ENCODE peak calls at places on chromosomes 6 and 20, in five cellular contexts. X, O, M, S and N are unnamed samples.

GRCh38 chr6:139003751-139004150 is 15.7 kb upstream of the REPS1 start:
- DNase-seq in X (no peak), O (no peak), M (no peak), S (no peak), N (no peak)

GRCh38 chr6:170510631-170511030 is 42.5 kb downstream of the PSMB1 start:
- DNase-seq in X (no peak), O (no peak), M (no peak), S (no peak), N (no peak)

GRCh38 chr6:15536201-15536955 is 126.5 kb downstream of the DTNBP1 start:
- DNase-seq in X (no peak), O (no peak), M (no peak), S (peak; percentile 31), N (no peak)

GRCh38 chr20:1474325-1474724 is 7.7 kb upstream of the NSFL1C start:
- DNase-seq in X (no peak), O (no peak), M (no peak), S (no peak), N (no peak)

GRCh38 chr6:63269470-63269869 is 50.3 kb downstream of the LGSN start:
- DNase-seq in X (peak; percentile 62), O (no peak), M (no peak), S (no peak), N (no peak)

GRCh38 chr6:157226761-157227160 is 96.6 kb downstream of the TMEM242 start:
- DNase-seq in X (no peak), O (no peak), M (no peak), S (peak; percentile 45), N (no peak)

GRCh38 chr6:8079116-8079515 is 14.9 kb upstream of the BLOC1S5 start:
- DNase-seq in X (no peak), O (no peak), M (no peak), S (no peak), N (no peak)

GRCh38 chr20:35093245-35093884 is 758 bp upstream of the TRPC4AP start:
- DNase-seq in X (no peak), O (no peak), M (peak; percentile 85), S (no peak), N (peak; percentile 82)

GRCh38 chr6:154548130-154548830 is 37.8 kb upstream of the CNKSR3 start:
- DNase-seq in X (no peak), O (no peak), M (peak; percentile 43), S (no peak), N (peak; percentile 45)

GRCh38 chr20:39874049-39874893 is 814.8 kb downstream of the MAFB start:
- DNase-seq in X (peak; percentile 92), O (peak; percentile 83), M (peak; percentile 75), S (peak; percentile 88), N (peak; percentile 89)

GRCh38 chr6:41374618-41375590 is 39.5 kb downstream of the NCR2 start:
- DNase-seq in X (peak; percentile 63), O (no peak), M (peak; percentile 6), S (peak; percentile 65), N (no peak)

GRCh38 chr20:34525709-34526416 is 9.6 kb downstream of the DYNLRB1 start:
- DNase-seq in X (peak; percentile 51), O (no peak), M (peak; percentile 98), S (no peak), N (peak; percentile 100)

GRCh38 chr6:119830069-119830468 is 480.5 kb upstream of the MAN1A1 start:
- DNase-seq in X (no peak), O (no peak), M (no peak), S (no peak), N (no peak)

GRCh38 chr6:102686461-102686860 is 1293.0 kb downstream of the GRIK2 start:
- DNase-seq in X (no peak), O (no peak), M (no peak), S (no peak), N (no peak)

GRCh38 chr6:106077881-106078280 is 8.3 kb upstream of the PRDM1 start:
- DNase-seq in X (peak; percentile 71), O (no peak), M (peak; percentile 50), S (no peak), N (peak; percentile 32)

GRCh38 chr6:133551847-133552331 is 310.7 kb downstream of the EYA4 start:
- DNase-seq in X (peak; percentile 68), O (no peak), M (peak; percentile 96), S (no peak), N (peak; percentile 100)

GRCh38 chr20:62804632-62805364 is at the start of gene OGFR:
- DNase-seq in X (peak; percentile 54), O (no peak), M (peak; percentile 61), S (peak; percentile 66), N (peak; percentile 38)

GRCh38 chr6:138528137-138528536 is 28.8 kb upstream of the NHSL1 start:
- DNase-seq in X (no peak), O (no peak), M (no peak), S (no peak), N (peak; percentile 34)

GRCh38 chr6:140731741-140732140 is 1357.3 kb upstream of the CITED2 start:
- DNase-seq in X (no peak), O (no peak), M (no peak), S (no peak), N (peak; percentile 35)

GRCh38 chr6:53044071-53044470 is 21.1 kb upstream of the FBXO9 start:
- DNase-seq in X (peak; percentile 88), O (no peak), M (peak; percentile 75), S (no peak), N (peak; percentile 72)

GRCh38 chr6:92864966-92865555 is 554.3 kb downstream of the EPHA7 start:
- DNase-seq in X (no peak), O (no peak), M (peak; percentile 4), S (no peak), N (no peak)

GRCh38 chr20:33686008-33686983 is at the start of gene E2F1:
- DNase-seq in X (peak; percentile 98), O (peak; percentile 95), M (peak; percentile 94), S (peak; percentile 97), N (peak; percentile 84)

GRCh38 chr6:101429291-101429690 is 35.8 kb downstream of the GRIK2 start:
- DNase-seq in X (peak; percentile 3), O (no peak), M (no peak), S (no peak), N (peak; percentile 49)

GRCh38 chr6:35195120-35195780 is 18.5 kb upstream of the SCUBE3 start:
- DNase-seq in X (no peak), O (no peak), M (no peak), S (no peak), N (no peak)

GRCh38 chr6:6534399-6534798 is 54.1 kb upstream of the LY86 start:
- DNase-seq in X (no peak), O (no peak), M (no peak), S (no peak), N (no peak)

GRCh38 chr20:324177-325042 is 942 bp upstream of the SOX12 start:
- DNase-seq in X (peak; percentile 96), O (peak; percentile 90), M (peak; percentile 89), S (peak; percentile 95), N (peak; percentile 72)

GRCh38 chr6:41638002-41638800 is at the start of gene MDFI:
- DNase-seq in X (peak; percentile 83), O (peak; percentile 57), M (peak; percentile 49), S (peak; percentile 81), N (no peak)

GRCh38 chr6:131331146-131331545 is 195.9 kb downstream of the AKAP7 start:
- DNase-seq in X (peak; percentile 40), O (no peak), M (no peak), S (no peak), N (no peak)

DNA sequence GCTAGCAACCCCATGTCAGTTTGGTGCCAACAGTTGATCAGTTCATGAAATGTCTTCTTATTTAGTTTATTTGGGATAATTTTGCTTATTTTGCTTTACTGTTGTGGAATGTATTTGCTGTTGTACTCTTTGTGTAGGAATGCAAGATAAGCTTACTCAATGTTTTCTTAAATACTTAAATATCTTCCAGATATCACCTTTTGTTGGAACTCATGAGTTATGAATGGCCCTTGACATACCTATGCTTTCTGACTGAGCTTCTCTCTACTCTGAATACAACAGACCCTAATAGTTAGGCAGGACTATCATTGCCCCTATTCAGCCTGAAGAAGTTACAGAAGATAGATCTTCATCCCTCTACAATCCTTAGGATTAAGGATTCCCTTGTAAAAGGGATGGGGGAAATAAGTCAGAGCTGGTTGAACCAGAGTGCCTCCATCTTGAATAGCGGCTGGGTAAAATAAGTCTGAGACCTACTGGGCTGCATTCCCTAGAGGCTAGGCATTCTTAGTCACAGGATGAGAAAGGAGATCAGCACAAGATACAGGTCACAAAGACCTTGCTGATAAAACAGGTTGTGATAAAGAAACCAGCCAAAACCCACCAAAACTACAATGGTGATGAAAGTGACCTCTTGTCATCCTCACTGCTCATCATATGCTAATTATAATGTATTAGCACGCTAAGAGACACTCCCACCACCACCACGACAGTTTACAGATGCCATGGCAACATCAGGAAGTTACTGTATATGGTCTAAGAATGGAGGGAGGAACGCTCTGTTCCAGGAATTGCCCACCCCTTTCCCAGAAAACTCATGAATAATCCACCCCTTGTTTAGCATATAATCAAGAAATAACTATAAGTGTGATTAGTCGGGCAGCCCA is 196.8 kb downstream of the AKAP7 start:
- DNase-seq in X (peak; percentile 83), O (no peak), M (no peak), S (no peak), N (no peak)
- H3K4ac ChIP-seq in X (no peak overlapping the region), O (no peak overlapping the region), M (no peak overlapping the region), S (no peak overlapping the region), N (no peak overlapping the region)

GRCh38 chr20:36483205-36483918 is 58.0 kb upstream of the MYL9 start:
- DNase-seq in X (no peak), O (no peak), M (no peak), S (no peak), N (no peak)

GRCh38 chr20:36481380-36482043 is 59.8 kb upstream of the MYL9 start:
- DNase-seq in X (peak; percentile 40), O (no peak), M (no peak), S (no peak), N (no peak)

GRCh38 chr20:36485286-36485685 is 56.0 kb upstream of the MYL9 start:
- DNase-seq in X (no peak), O (no peak), M (no peak), S (no peak), N (no peak)

GRCh38 chr20:36482044-36482473 is 59.3 kb upstream of the MYL9 start:
- DNase-seq in X (no peak), O (no peak), M (no peak), S (no peak), N (no peak)

GRCh38 chr20:36483919-36484808 is 57.2 kb upstream of the MYL9 start:
- DNase-seq in X (no peak), O (no peak), M (peak; percentile 77), S (no peak), N (peak; percentile 75)
- H3K4ac ChIP-seq in X (no peak overlapping the region), O (no peak overlapping the region), M (peak overlapping the region; percentile 70), S (no peak overlapping the region), N (no peak overlapping the region)

GRCh38 chr6:108549741-108550140 is 11.0 kb upstream of the FOXO3 start:
- DNase-seq in X (peak; percentile 12), O (no peak), M (peak; percentile 12), S (no peak), N (no peak)
- H3K4ac ChIP-seq in X (no peak overlapping the region), O (no peak overlapping the region), M (no peak overlapping the region), S (no peak overlapping the region), N (peak overlapping the region; percentile 24)

DNA sequence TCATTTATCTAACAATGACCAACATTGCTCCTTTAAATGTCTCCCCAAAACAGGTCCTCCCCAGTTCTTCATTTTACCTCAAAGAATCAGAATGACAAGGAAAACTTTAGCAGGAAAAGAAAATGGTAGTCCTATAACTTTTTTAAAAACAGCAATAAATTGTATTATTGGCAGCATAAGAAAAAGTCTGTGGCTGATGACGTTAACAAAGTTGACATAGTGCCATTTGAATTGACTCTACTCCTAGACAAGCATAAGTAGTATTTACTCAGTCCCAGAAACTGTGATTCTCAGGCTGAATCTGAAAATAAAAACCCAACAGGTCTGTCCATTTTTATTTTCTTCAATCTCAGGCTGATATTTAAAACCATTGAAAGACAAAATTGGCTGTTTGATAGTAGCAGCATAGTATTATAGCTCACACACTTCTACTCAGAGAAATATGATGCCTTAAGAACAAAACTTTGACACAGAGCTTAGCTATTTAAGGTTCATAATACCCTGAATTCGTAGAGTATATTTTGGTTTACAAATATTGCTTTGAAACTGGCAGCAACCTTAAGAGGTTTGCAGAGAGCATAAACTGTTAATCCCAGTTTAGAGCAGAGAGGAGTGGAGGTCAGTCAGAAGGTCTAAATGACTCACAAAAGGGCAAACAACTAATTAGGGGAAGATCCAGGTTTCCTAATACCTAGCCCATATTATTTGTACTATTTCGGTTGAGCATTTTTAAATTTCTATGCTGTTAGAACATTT is 35.0 kb upstream of the TENT5A start:
- DNase-seq in X (no peak), O (no peak), M (peak; percentile 72), S (no peak), N (peak; percentile 74)
- H3K4ac ChIP-seq in X (no peak overlapping the region), O (no peak overlapping the region), M (no peak overlapping the region), S (no peak overlapping the region), N (no peak overlapping the region)